ENCODE peak calls at places on chromosome 17, in four cellular contexts. One of them, this sample, is unnamed.

GRCh38 chr17:11980813-11981212 is 16.5 kb downstream of the ZNF18 start:
- DNase-seq in brain microvascular endothelial cell: peak
- DNase-seq in RWPE1: no peak
- DNase-seq in uterus: no peak
- DNase-seq in this sample: no peak

GRCh38 chr17:33038740-33039139 is 47.1 kb downstream of the SPACA3 start:
- DNase-seq in brain microvascular endothelial cell: no peak
- DNase-seq in RWPE1: peak
- DNase-seq in uterus: peak
- DNase-seq in this sample: peak

GRCh38 chr17:78127240-78127887 is 1.2 kb downstream of the TMC6 start:
- DNase-seq in brain microvascular endothelial cell: no peak
- DNase-seq in RWPE1: no peak
- DNase-seq in uterus: no peak
- DNase-seq in this sample: peak

GRCh38 chr17:57724038-57724728 is 20.9 kb downstream of the CCDC182 start:
- DNase-seq in brain microvascular endothelial cell: no peak
- DNase-seq in RWPE1: no peak
- DNase-seq in uterus: no peak
- DNase-seq in this sample: no peak

GRCh38 chr17:44376124-44376523 is 12.5 kb upstream of the FAM171A2 start:
- DNase-seq in brain microvascular endothelial cell: peak
- DNase-seq in RWPE1: no peak
- DNase-seq in uterus: no peak
- DNase-seq in this sample: no peak

GRCh38 chr17:78038748-78039288 is 80.3 kb downstream of the TNRC6C start:
- DNase-seq in brain microvascular endothelial cell: no peak
- DNase-seq in RWPE1: no peak
- DNase-seq in uterus: no peak
- DNase-seq in this sample: no peak

GRCh38 chr17:28849281-28849680 is 5.5 kb upstream of the ERAL1 start:
- DNase-seq in brain microvascular endothelial cell: no peak
- DNase-seq in RWPE1: no peak
- DNase-seq in uterus: no peak
- DNase-seq in this sample: no peak

GRCh38 chr17:67253379-67253778 is 8.4 kb upstream of the HELZ start:
- DNase-seq in brain microvascular endothelial cell: no peak
- DNase-seq in RWPE1: peak
- DNase-seq in uterus: no peak
- DNase-seq in this sample: no peak

GRCh38 chr17:42518046-42518754 is 17.8 kb upstream of the NAGLU start:
- DNase-seq in brain microvascular endothelial cell: peak
- DNase-seq in RWPE1: peak
- DNase-seq in uterus: peak
- DNase-seq in this sample: no peak

GRCh38 chr17:5249615-5250014 is 15.0 kb upstream of the SCIMP start:
- DNase-seq in brain microvascular endothelial cell: peak
- DNase-seq in RWPE1: peak
- DNase-seq in uterus: peak
- DNase-seq in this sample: no peak

GRCh38 chr17:81529437-81529803 is 1.2 kb downstream of the FSCN2 start:
- DNase-seq in brain microvascular endothelial cell: no peak
- DNase-seq in RWPE1: no peak
- DNase-seq in uterus: no peak
- DNase-seq in this sample: no peak

GRCh38 chr17:16652847-16653366 is 743 bp downstream of the ZNF624 start:
- DNase-seq in brain microvascular endothelial cell: no peak
- DNase-seq in RWPE1: no peak
- DNase-seq in uterus: no peak
- DNase-seq in this sample: no peak

GRCh38 chr17:17206149-17206912 is at the start of gene PLD6:
- DNase-seq in brain microvascular endothelial cell: peak
- DNase-seq in RWPE1: peak
- DNase-seq in uterus: peak
- DNase-seq in this sample: no peak

GRCh38 chr17:58617563-58617962 is 74.3 kb downstream of the TEX14 start:
- DNase-seq in brain microvascular endothelial cell: no peak
- DNase-seq in RWPE1: no peak
- DNase-seq in uterus: no peak
- DNase-seq in this sample: no peak

GRCh38 chr17:30812218-30813177 is 12.0 kb downstream of the CRLF3 start:
- DNase-seq in brain microvascular endothelial cell: no peak
- DNase-seq in RWPE1: peak
- DNase-seq in uterus: no peak
- DNase-seq in this sample: no peak

GRCh38 chr17:50653738-50654137 is 19.1 kb downstream of the ABCC3 start:
- DNase-seq in brain microvascular endothelial cell: no peak
- DNase-seq in RWPE1: no peak
- DNase-seq in uterus: no peak
- DNase-seq in this sample: no peak

GRCh38 chr17:67879662-67880061 is 54.4 kb downstream of the BPTF start:
- DNase-seq in brain microvascular endothelial cell: no peak
- DNase-seq in RWPE1: no peak
- DNase-seq in uterus: no peak
- DNase-seq in this sample: no peak

GRCh38 chr17:9226130-9226793 is 205.0 kb downstream of the NTN1 start:
- DNase-seq in brain microvascular endothelial cell: no peak
- DNase-seq in RWPE1: no peak
- DNase-seq in uterus: no peak
- DNase-seq in this sample: no peak

GRCh38 chr17:2090210-2090641 is 35.3 kb downstream of the HIC1 start:
- DNase-seq in brain microvascular endothelial cell: no peak
- DNase-seq in RWPE1: no peak
- DNase-seq in uterus: peak
- DNase-seq in this sample: no peak

GRCh38 chr17:2092253-2092652 is 37.4 kb downstream of the HIC1 start:
- DNase-seq in brain microvascular endothelial cell: no peak
- DNase-seq in RWPE1: no peak
- DNase-seq in uterus: peak
- DNase-seq in this sample: no peak

GRCh38 chr17:2093349-2093748 is 38.4 kb downstream of the HIC1 start:
- DNase-seq in brain microvascular endothelial cell: no peak
- DNase-seq in RWPE1: no peak
- DNase-seq in uterus: no peak
- DNase-seq in this sample: no peak

GRCh38 chr17:2089021-2089422 is 34.1 kb downstream of the HIC1 start:
- DNase-seq in brain microvascular endothelial cell: peak
- DNase-seq in RWPE1: no peak
- DNase-seq in uterus: peak
- DNase-seq in this sample: no peak

DNA sequence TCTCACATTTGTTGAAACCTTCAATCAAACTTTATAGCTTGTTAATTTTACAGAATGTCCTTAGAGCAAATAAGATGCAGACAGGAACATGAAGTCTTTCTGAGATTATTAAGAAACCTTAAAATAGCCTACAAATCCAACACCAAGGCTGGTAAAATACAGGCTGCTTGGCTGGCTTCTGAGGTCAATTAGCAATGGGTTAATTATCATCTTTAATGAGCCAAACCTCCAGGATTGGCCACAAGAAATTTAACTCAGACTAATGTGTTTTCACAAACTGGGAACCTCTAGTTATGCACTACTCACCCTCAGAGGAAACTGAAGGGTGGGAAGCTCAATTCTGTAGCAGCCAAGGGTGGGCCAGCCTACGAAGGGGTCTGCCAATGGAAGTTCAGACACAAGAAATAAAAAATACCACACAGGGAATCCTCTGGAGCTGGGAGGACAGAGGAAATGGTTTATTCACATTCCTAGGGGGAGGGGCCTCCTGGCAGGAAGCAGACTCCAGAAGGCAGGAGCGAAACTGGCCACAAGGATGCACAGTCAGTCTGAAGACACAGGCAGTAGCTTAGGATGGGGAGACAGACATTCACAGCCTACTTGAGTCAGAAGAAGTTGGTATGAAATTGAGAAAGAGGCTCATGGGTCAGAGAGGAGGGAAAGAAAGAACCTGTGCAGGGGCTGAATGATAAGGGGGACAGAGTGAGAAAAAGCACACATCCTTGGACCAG is 36.1 kb downstream of the HIC1 start:
- DNase-seq in brain microvascular endothelial cell: peak
- DNase-seq in RWPE1: peak
- DNase-seq in uterus: peak
- DNase-seq in this sample: no peak
- H3K27ac ChIP-seq in brain microvascular endothelial cell: peak
- H3K27ac ChIP-seq in RWPE1: no peak
- H3K27ac ChIP-seq in uterus: peak
- H3K27ac ChIP-seq in this sample: no peak

DNA sequence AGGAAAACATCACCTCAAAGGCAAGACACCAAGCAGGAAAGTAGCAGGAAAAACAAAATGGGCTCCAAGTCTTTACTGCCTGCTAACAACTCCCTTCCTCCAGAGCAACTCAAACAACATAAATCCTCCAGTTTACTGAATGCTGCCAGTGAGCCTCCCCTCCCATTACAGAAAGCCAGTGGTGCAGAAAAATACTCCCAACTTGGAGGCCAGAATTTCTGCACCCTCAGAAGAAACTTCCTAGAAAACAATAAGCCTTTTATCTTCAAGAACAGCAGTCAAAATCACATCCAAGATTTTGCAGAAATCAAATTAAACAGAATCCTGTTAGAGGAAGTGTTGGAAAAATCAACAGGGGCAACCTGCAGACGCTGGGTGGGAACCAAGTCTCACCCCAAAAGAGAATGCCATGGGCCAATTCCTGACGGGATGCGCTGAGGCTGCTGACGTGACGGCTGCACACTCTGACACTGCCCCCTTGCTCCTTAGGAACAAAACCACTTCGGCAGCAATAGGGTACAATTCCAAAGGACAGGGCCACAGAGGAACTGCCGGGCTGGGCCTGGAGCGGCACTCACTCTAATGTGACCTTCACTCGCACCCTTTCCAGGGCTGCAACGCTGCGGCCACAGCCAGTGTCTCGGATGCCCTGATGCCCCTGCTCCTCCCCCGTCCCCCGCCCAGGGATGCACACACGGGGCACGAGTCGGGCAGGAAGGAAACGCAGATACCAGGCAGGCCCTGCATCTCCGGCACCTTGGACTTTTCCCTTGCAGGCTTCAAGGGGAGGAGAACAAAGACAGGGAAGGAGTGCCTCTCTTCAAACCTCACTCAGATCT is 2.6 kb downstream of the PITPNA start:
- DNase-seq in brain microvascular endothelial cell: no peak
- DNase-seq in RWPE1: no peak
- DNase-seq in uterus: no peak
- DNase-seq in this sample: no peak
- H3K27ac ChIP-seq in brain microvascular endothelial cell: no peak
- H3K27ac ChIP-seq in RWPE1: peak
- H3K27ac ChIP-seq in uterus: peak
- H3K27ac ChIP-seq in this sample: peak

GRCh38 chr17:70969540-70970034 is 800.3 kb downstream of the KCNJ2 start:
- DNase-seq in brain microvascular endothelial cell: no peak
- DNase-seq in RWPE1: no peak
- DNase-seq in uterus: no peak
- DNase-seq in this sample: no peak
- H3K27ac ChIP-seq in brain microvascular endothelial cell: no peak
- H3K27ac ChIP-seq in RWPE1: no peak
- H3K27ac ChIP-seq in uterus: no peak
- H3K27ac ChIP-seq in this sample: no peak

GRCh38 chr17:14525551-14526455 is 224.9 kb downstream of the HS3ST3B1 start:
- DNase-seq in brain microvascular endothelial cell: no peak
- DNase-seq in RWPE1: no peak
- DNase-seq in uterus: no peak
- DNase-seq in this sample: no peak

DNA sequence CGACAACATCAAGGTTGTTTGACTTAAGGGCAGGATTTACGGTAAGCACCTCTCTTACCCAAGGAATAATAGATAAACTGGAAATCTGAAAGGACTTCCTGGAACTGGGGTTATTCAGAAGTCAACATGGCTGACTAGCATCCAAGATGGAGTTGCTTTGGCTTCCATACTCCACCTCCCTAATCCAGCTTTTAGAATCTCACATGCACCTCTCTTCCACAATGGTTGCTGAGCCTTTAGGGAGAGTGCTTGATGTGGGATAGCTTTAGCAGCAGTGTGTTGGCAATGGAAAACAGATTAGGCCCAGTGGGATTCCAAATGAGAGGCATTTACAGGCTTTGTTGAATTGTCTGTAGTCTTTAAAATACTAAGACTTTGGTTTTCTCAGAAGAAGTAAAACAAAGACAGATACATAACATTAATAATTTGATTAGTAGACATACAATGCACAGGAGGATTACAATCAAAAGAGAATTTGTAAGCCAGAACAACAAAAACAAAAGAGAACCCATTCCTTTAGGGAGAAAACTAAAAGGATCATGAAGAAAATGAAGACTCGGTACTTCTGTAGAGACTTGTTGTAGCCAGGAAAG is 222.0 kb downstream of the HS3ST3B1 start:
- DNase-seq in brain microvascular endothelial cell: no peak
- DNase-seq in RWPE1: no peak
- DNase-seq in uterus: no peak
- DNase-seq in this sample: no peak
- H3K27ac ChIP-seq in brain microvascular endothelial cell: no peak
- H3K27ac ChIP-seq in RWPE1: no peak
- H3K27ac ChIP-seq in uterus: no peak
- H3K27ac ChIP-seq in this sample: no peak

GRCh38 chr17:79919862-79920720 is 80.9 kb upstream of the CBX4 start:
- DNase-seq in brain microvascular endothelial cell: no peak
- DNase-seq in RWPE1: no peak
- DNase-seq in uterus: no peak
- DNase-seq in this sample: no peak

GRCh38 chr17:79919164-79919585 is 79.9 kb upstream of the CBX4 start:
- DNase-seq in brain microvascular endothelial cell: no peak
- DNase-seq in RWPE1: peak
- DNase-seq in uterus: peak
- DNase-seq in this sample: peak

GRCh38 chr17:79921411-79922160 is 82.3 kb upstream of the CBX4 start:
- DNase-seq in brain microvascular endothelial cell: no peak
- DNase-seq in RWPE1: no peak
- DNase-seq in uterus: no peak
- DNase-seq in this sample: no peak

GRCh38 chr17:79922161-79922569 is 82.9 kb upstream of the CBX4 start:
- DNase-seq in brain microvascular endothelial cell: no peak
- DNase-seq in RWPE1: no peak
- DNase-seq in uterus: no peak
- DNase-seq in this sample: no peak

GRCh38 chr17:79920751-79921410 is 81.6 kb upstream of the CBX4 start:
- DNase-seq in brain microvascular endothelial cell: no peak
- DNase-seq in RWPE1: no peak
- DNase-seq in uterus: no peak
- DNase-seq in this sample: no peak
- H3K27ac ChIP-seq in brain microvascular endothelial cell: no peak
- H3K27ac ChIP-seq in RWPE1: no peak
- H3K27ac ChIP-seq in uterus: no peak
- H3K27ac ChIP-seq in this sample: no peak